ENCODE peak calls at places on chromosomes 6 and 20, in seven cellular contexts. B is prostate gland, G is Peyer's patch, D is ovary, N is GM12891, W is sigmoid colon, J is gastrocnemius medialis. Z is an unnamed sample.

GRCh38 chr20:12306107-12306506 is 388.4 kb downstream of the BTBD3 start:
- DNase-seq in B (no peak), G (no peak), D (no peak), N (no peak), W (no peak), J (no peak), Z (no peak)

GRCh38 chr20:37081717-37082289 is 14.0 kb downstream of the RBL1 start:
- DNase-seq in B (no peak), G (peak; percentile 38), D (no peak), N (no peak), W (no peak), J (no peak), Z (no peak)

GRCh38 chr6:167401525-167402194 is 76.8 kb downstream of the TTLL2 start:
- DNase-seq in B (no peak), G (no peak), D (no peak), N (no peak), W (no peak), J (no peak), Z (no peak)

GRCh38 chr6:106510090-106510970 is 119.0 kb downstream of the RTN4IP1 start:
- DNase-seq in B (peak; percentile 65), G (peak; percentile 84), D (peak; percentile 53), N (peak; percentile 44), W (peak; percentile 74), J (no peak), Z (no peak)

GRCh38 chr6:43386492-43386891 is 17.0 kb upstream of the ZNF318 start:
- DNase-seq in B (no peak), G (no peak), D (no peak), N (no peak), W (no peak), J (no peak), Z (peak; percentile 19)

GRCh38 chr6:48560408-48560807 is 449.4 kb upstream of the PTCHD4 start:
- DNase-seq in B (no peak), G (no peak), D (no peak), N (no peak), W (no peak), J (no peak), Z (peak; percentile 9)

GRCh38 chr6:162638931-162639574 is 88.5 kb downstream of the PRKN start:
- DNase-seq in B (no peak), G (no peak), D (no peak), N (no peak), W (no peak), J (no peak), Z (no peak)

GRCh38 chr6:146974346-146974745 is 229.9 kb upstream of the STXBP5 start:
- DNase-seq in B (no peak), G (no peak), D (no peak), N (no peak), W (no peak), J (no peak), Z (no peak)

GRCh38 chr6:46293641-46294316 is 123.0 kb upstream of the ENPP5 start:
- DNase-seq in B (no peak), G (no peak), D (no peak), N (peak; percentile 1), W (no peak), J (no peak), Z (no peak)

GRCh38 chr20:50019466-50020256 is 36.9 kb downstream of the SNAI1 start:
- DNase-seq in B (peak; percentile 81), G (no peak), D (no peak), N (no peak), W (peak; percentile 89), J (peak; percentile 56), Z (no peak)

GRCh38 chr6:66508433-66508832 is 801.4 kb upstream of the EYS start:
- DNase-seq in B (no peak), G (no peak), D (no peak), N (no peak), W (no peak), J (no peak), Z (no peak)

GRCh38 chr20:4434681-4435080 is 287.0 kb upstream of the PRND start:
- DNase-seq in B (no peak), G (no peak), D (no peak), N (no peak), W (no peak), J (no peak), Z (no peak)

GRCh38 chr20:49306903-49307336 is 29.1 kb upstream of the ZNFX1 start:
- DNase-seq in B (peak; percentile 90), G (no peak), D (no peak), N (no peak), W (no peak), J (no peak), Z (no peak)

GRCh38 chr20:57215426-57215825 is 51.0 kb downstream of the BMP7 start:
- DNase-seq in B (no peak), G (no peak), D (no peak), N (no peak), W (no peak), J (no peak), Z (no peak)

GRCh38 chr20:1964061-1964460 is 29.8 kb downstream of the PDYN start:
- DNase-seq in B (no peak), G (no peak), D (no peak), N (no peak), W (peak; percentile 9), J (no peak), Z (no peak)

GRCh38 chr6:39865011-39865888 is 69.0 kb downstream of the MOCS1 start:
- DNase-seq in B (peak; percentile 15), G (peak; percentile 25), D (peak; percentile 64), N (peak; percentile 48), W (peak; percentile 84), J (peak; percentile 69), Z (peak; percentile 67)

GRCh38 chr6:56226946-56227879 is 20.2 kb downstream of the COL21A1 start:
- DNase-seq in B (no peak), G (no peak), D (no peak), N (no peak), W (no peak), J (no peak), Z (no peak)

GRCh38 chr6:77796824-77797809 is 144.3 kb downstream of the MEI4 start:
- DNase-seq in B (no peak), G (no peak), D (no peak), N (no peak), W (no peak), J (no peak), Z (no peak)

GRCh38 chr6:96899599-96899998 is 1.9 kb upstream of the NDUFAF4 start:
- DNase-seq in B (no peak), G (no peak), D (no peak), N (no peak), W (no peak), J (no peak), Z (no peak)

GRCh38 chr20:58891076-58891685 is 38.7 kb downstream of the GNAS start:
- DNase-seq in B (peak; percentile 74), G (peak; percentile 79), D (peak; percentile 82), N (peak; percentile 61), W (peak; percentile 93), J (peak; percentile 79), Z (peak; percentile 56)
- TF ChIP-seq POLR2A in B (peak; percentile 62), G (no peak), D (peak; percentile 72), N (peak; percentile 37), W (no peak), J (peak; percentile 89), Z (peak; percentile 76)

DNA sequence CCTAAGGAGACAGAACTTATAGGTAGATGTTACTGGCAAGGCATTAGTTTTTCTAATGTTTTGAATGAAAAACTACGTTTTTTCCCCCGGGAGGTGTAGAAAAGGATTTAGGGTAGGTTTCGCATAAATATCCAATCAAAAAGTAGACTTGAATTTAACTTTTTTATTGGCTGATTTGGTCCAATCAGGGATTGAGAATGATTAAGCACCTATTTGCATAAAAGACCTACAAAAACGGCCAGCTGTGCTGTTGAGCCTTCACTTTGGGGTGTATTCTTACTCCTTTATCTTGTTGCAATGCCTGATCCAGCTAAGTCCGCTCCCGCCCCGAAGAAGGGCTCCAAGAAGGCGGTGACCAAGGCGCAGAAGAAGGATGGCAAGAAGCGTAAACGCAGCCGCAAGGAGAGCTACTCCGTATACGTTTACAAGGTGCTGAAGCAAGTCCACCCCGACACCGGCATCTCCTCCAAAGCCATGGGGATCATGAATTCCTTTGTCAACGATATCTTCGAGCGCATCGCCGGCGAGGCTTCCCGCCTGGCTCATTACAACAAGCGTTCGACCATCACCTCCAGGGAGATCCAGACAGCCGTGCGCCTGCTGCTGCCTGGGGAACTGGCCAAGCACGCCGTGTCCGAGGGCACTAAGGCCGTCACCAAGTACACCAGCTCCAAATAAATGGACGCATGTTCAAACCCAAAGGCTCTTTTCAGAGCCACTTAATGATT is 113.5 kb upstream of the BTN3A2 start:
- DNase-seq in B (peak; percentile 58), G (peak; percentile 66), D (no peak), N (no peak), W (no peak), J (no peak), Z (no peak)
- TF ChIP-seq POLR2A in B (peak; percentile 87), G (peak; percentile 98), D (no peak), N (peak; percentile 97), W (peak; percentile 11), J (peak; percentile 13), Z (peak; percentile 69)

GRCh38 chr20:31549513-31549880 is 35.3 kb downstream of the HM13 start:
- DNase-seq in B (no peak), G (no peak), D (no peak), N (no peak), W (no peak), J (no peak), Z (no peak)

GRCh38 chr20:31548823-31549512 is 34.7 kb downstream of the HM13 start:
- DNase-seq in B (no peak), G (no peak), D (no peak), N (no peak), W (no peak), J (no peak), Z (no peak)

GRCh38 chr20:31550099-31550498 is 35.9 kb downstream of the HM13 start:
- DNase-seq in B (no peak), G (no peak), D (no peak), N (no peak), W (no peak), J (no peak), Z (no peak)

GRCh38 chr20:31551581-31552081 is 37.4 kb downstream of the HM13 start:
- DNase-seq in B (no peak), G (no peak), D (no peak), N (no peak), W (no peak), J (no peak), Z (no peak)

GRCh38 chr20:31551163-31551562 is 36.9 kb downstream of the HM13 start:
- DNase-seq in B (no peak), G (no peak), D (no peak), N (no peak), W (no peak), J (no peak), Z (no peak)
- TF ChIP-seq POLR2A in B (no peak), G (no peak), D (no peak), N (no peak), W (no peak), J (no peak), Z (no peak)

GRCh38 chr6:145139451-145139850 is 595.9 kb downstream of the EPM2A start:
- DNase-seq in B (no peak), G (no peak), D (no peak), N (no peak), W (no peak), J (no peak), Z (no peak)

GRCh38 chr6:145142958-145143357 is 592.4 kb downstream of the EPM2A start:
- DNase-seq in B (peak; percentile 25), G (no peak), D (no peak), N (no peak), W (no peak), J (no peak), Z (no peak)

GRCh38 chr6:145139895-145140294 is 595.4 kb downstream of the EPM2A start:
- DNase-seq in B (no peak), G (no peak), D (no peak), N (no peak), W (no peak), J (no peak), Z (no peak)

GRCh38 chr6:145143379-145143778 is 591.9 kb downstream of the EPM2A start:
- DNase-seq in B (no peak), G (no peak), D (no peak), N (no peak), W (no peak), J (no peak), Z (no peak)

GRCh38 chr6:145141609-145142008 is 593.7 kb downstream of the EPM2A start:
- DNase-seq in B (no peak), G (no peak), D (no peak), N (no peak), W (no peak), J (no peak), Z (no peak)
- TF ChIP-seq POLR2A in B (no peak), G (no peak), D (no peak), N (no peak), W (no peak), J (no peak), Z (no peak)

Z was measured in H54.